ENCODE peak calls at places on chromosomes 12 and 14, in five cellular contexts. F is left ventricle myocardium superior, N is aorta, R is cardiac fibroblast, D is activated B cell treated with CpG ODN at 0.5 μM for 24 hours. Y is an unnamed sample.

GRCh38 chr14:61472801-61473376 is 151.5 kb downstream of the PRKCH start:
- DNase-seq in F (no peak), N (no peak), R (peak), D (no peak), Y (no peak)

GRCh38 chr12:39831587-39832315 is 212.1 kb upstream of the ABCD2 start:
- DNase-seq in F (no peak), N (no peak), R (peak), D (no peak), Y (no peak)

GRCh38 chr14:53567236-53567785 is 389.3 kb downstream of the BMP4 start:
- DNase-seq in F (no peak), N (no peak), R (no peak), D (no peak), Y (no peak)

GRCh38 chr12:13126494-13126893 is 23.0 kb upstream of the GSG1 start:
- DNase-seq in F (no peak), N (no peak), R (no peak), D (no peak), Y (no peak)

GRCh38 chr14:88326352-88327103 is 3.5 kb upstream of the KCNK10 start:
- DNase-seq in F (no peak), N (no peak), R (no peak), D (no peak), Y (no peak)

GRCh38 chr14:20477211-20477876 is 8.1 kb downstream of the PNP start:
- DNase-seq in F (peak), N (no peak), R (peak), D (no peak), Y (no peak)

GRCh38 chr12:18383203-18383602 is 121.9 kb downstream of the PIK3C2G start:
- DNase-seq in F (no peak), N (no peak), R (peak), D (no peak), Y (no peak)

GRCh38 chr14:102295301-102295700 is 9.7 kb downstream of the MOK start:
- DNase-seq in F (no peak), N (no peak), R (peak), D (no peak), Y (no peak)

GRCh38 chr14:36130186-36130585 is 46.3 kb downstream of the PTCSC3 start:
- DNase-seq in F (no peak), N (no peak), R (no peak), D (no peak), Y (no peak)

GRCh38 chr12:114721266-114721665 is 37.3 kb upstream of the TBX3 start:
- DNase-seq in F (no peak), N (no peak), R (no peak), D (no peak), Y (no peak)

GRCh38 chr14:92121207-92121669 is 268 bp downstream of the NDUFB1 start:
- DNase-seq in F (peak), N (peak), R (peak), D (peak), Y (peak)

GRCh38 chr12:85147331-85147730 is 111.2 kb downstream of the LRRIQ1 start:
- DNase-seq in F (no peak), N (no peak), R (no peak), D (no peak), Y (no peak)

GRCh38 chr14:71753976-71754375 is 178.3 kb upstream of the RGS6 start:
- DNase-seq in F (no peak), N (no peak), R (no peak), D (no peak), Y (no peak)

GRCh38 chr14:36268957-36269734 is 51.3 kb downstream of the MBIP start:
- DNase-seq in F (no peak), N (no peak), R (no peak), D (no peak), Y (no peak)

GRCh38 chr14:52443506-52443905 is 108.8 kb downstream of the TXNDC16 start:
- DNase-seq in F (no peak), N (no peak), R (peak), D (no peak), Y (no peak)

GRCh38 chr14:47195582-47195981 is 479.8 kb downstream of the MDGA2 start:
- DNase-seq in F (no peak), N (no peak), R (no peak), D (no peak), Y (no peak)

GRCh38 chr14:21061347-21061668 is 3.7 kb downstream of the RNASE8 start:
- DNase-seq in F (no peak), N (no peak), R (no peak), D (no peak), Y (no peak)

GRCh38 chr14:50156111-50156510 is 39.7 kb upstream of the VCPKMT start:
- DNase-seq in F (no peak), N (no peak), R (no peak), D (no peak), Y (no peak)

GRCh38 chr14:103155826-103156394 is 32.6 kb downstream of the TNFAIP2 start:
- DNase-seq in F (no peak), N (no peak), R (no peak), D (no peak), Y (peak)

GRCh38 chr14:34231626-34232025 is 230.4 kb downstream of the SPTSSA start:
- DNase-seq in F (peak), N (no peak), R (peak), D (no peak), Y (no peak)

GRCh38 chr12:9975614-9976013 is 4.4 kb downstream of the CLEC12A start:
- DNase-seq in F (no peak), N (no peak), R (no peak), D (no peak), Y (no peak)

GRCh38 chr12:8695116-8695515 is 2.7 kb upstream of the RIMKLB start:
- DNase-seq in F (no peak), N (no peak), R (no peak), D (no peak), Y (no peak)

GRCh38 chr14:20492486-20492885 is 12.9 kb upstream of the RNASE10 start:
- DNase-seq in F (no peak), N (no peak), R (no peak), D (no peak), Y (no peak)

GRCh38 chr12:89874146-89874545 is 165.5 kb upstream of the ATP2B1 start:
- DNase-seq in F (no peak), N (no peak), R (no peak), D (no peak), Y (no peak)

GRCh38 chr14:89000007-89000942 is 175.8 kb downstream of the TTC8 start:
- DNase-seq in F (peak), N (no peak), R (peak), D (no peak), Y (no peak)

GRCh38 chr14:99121027-99121875 is 150.7 kb downstream of the BCL11B start:
- DNase-seq in F (no peak), N (no peak), R (no peak), D (no peak), Y (peak)

GRCh38 chr12:118773956-118774723 is 207.2 kb upstream of the SRRM4 start:
- DNase-seq in F (no peak), N (peak), R (no peak), D (no peak), Y (no peak)

GRCh38 chr12:117228239-117228638 is 38.0 kb upstream of the FBXO21 start:
- DNase-seq in F (no peak), N (no peak), R (peak), D (no peak), Y (no peak)

GRCh38 chr12:124010687-124011086 is 37.7 kb downstream of the ZNF664 start:
- DNase-seq in F (no peak), N (no peak), R (no peak), D (no peak), Y (peak)

GRCh38 chr14:95226801-95227200 is 69.5 kb upstream of the DICER1 start:
- DNase-seq in F (no peak), N (no peak), R (no peak), D (no peak), Y (peak)

GRCh38 chr12:128178551-128178950 is 88.4 kb upstream of the TMEM132C start:
- DNase-seq in F (no peak), N (no peak), R (no peak), D (no peak), Y (no peak)

GRCh38 chr12:125286005-125286727 is 220.9 kb downstream of the AACS start:
- DNase-seq in F (no peak), N (no peak), R (no peak), D (no peak), Y (no peak)

GRCh38 chr14:32366256-32366655 is 37.2 kb downstream of the AKAP6 start:
- DNase-seq in F (no peak), N (no peak), R (peak), D (no peak), Y (no peak)

GRCh38 chr12:6626654-6627283 is 9.0 kb downstream of the LPAR5 start:
- DNase-seq in F (no peak), N (no peak), R (no peak), D (no peak), Y (no peak)

GRCh38 chr14:85439696-85440328 is 90.1 kb upstream of the FLRT2 start:
- DNase-seq in F (no peak), N (no peak), R (peak), D (no peak), Y (no peak)